ENCODE peak calls at places on chromosome X, in six cellular contexts. M is SK-N-SH, W is heart left ventricle, Z is fibroblast of lung, F is lung, U is right atrium auricular region. Y is an unnamed sample. For H3K27me3, the result is how much of the 10 kb centered on the place peaks cover.

GRCh38 chrX:124504106-124504983 is 158.0 kb downstream of the SH2D1A start:
- DNase-seq in Z (no peak), U (no peak), M (no peak), F (no peak), W (no peak), Y (no peak)

GRCh38 chrX:150366951-150367545 is 3.9 kb downstream of the MAMLD1 start:
- DNase-seq in M (no peak), Z (peak), U (no peak), F (no peak), W (no peak), Y (peak)

GRCh38 chrX:153526801-153527599 is 9.6 kb downstream of the ATP2B3 start:
- DNase-seq in M (peak), U (no peak), Z (no peak), W (no peak), F (no peak), Y (no peak)

GRCh38 chrX:115702982-115703381 is 142.0 kb downstream of the PLS3 start:
- DNase-seq in M (no peak), Z (no peak), F (no peak), W (no peak), U (no peak), Y (no peak)

GRCh38 chrX:16114640-16115039 is 8.7 kb upstream of the GRPR start:
- DNase-seq in F (no peak), U (no peak), Z (peak), M (no peak), W (no peak), Y (no peak)

GRCh38 chrX:55663584-55663983 is 40.4 kb downstream of the FOXR2 start:
- DNase-seq in Z (no peak), U (no peak), M (no peak), W (no peak), F (no peak), Y (no peak)

GRCh38 chrX:53714580-53715335 is 28.2 kb upstream of the HUWE1 start:
- DNase-seq in F (peak), Z (peak), U (no peak), M (no peak), W (no peak), Y (no peak)

GRCh38 chrX:105297041-105297440 is 76.5 kb upstream of the TEX13A start:
- DNase-seq in M (no peak), F (no peak), W (no peak), Z (no peak), U (no peak), Y (no peak)

GRCh38 chrX:55118574-55118973 is 29.8 kb downstream of the PAGE2 start:
- DNase-seq in M (no peak), U (no peak), F (no peak), Z (no peak), W (no peak), Y (no peak)

GRCh38 chrX:65668362-65669310 is 1.2 kb downstream of the MSN start:
- DNase-seq in M (peak), F (peak), Z (peak), W (peak), U (peak), Y (peak)

GRCh38 chrX:154791467-154791866 is 13.8 kb downstream of the MPP1 start:
- DNase-seq in U (no peak), W (no peak), F (no peak), M (no peak), Z (no peak), Y (no peak)

GRCh38 chrX:131763674-131764073 is 219.8 kb downstream of the OR13H1 start:
- DNase-seq in F (peak), Z (peak), W (no peak), U (peak), M (peak), Y (no peak)
- TF ChIP-seq CTCF in F (peak), Z (no peak), W (peak), U (peak), M (peak), Y (peak)

GRCh38 chrX:111035991-111036390 is 60.0 kb upstream of the PAK3 start:
- DNase-seq in M (no peak), F (no peak), U (no peak), W (no peak), Z (no peak), Y (no peak)

GRCh38 chrX:111035256-111035655 is 60.7 kb upstream of the PAK3 start:
- DNase-seq in Z (no peak), W (no peak), F (no peak), M (no peak), U (no peak), Y (no peak)

GRCh38 chrX:111039606-111040005 is 56.4 kb upstream of the PAK3 start:
- DNase-seq in W (no peak), M (no peak), U (no peak), Z (peak), F (no peak), Y (no peak)

GRCh38 chrX:111041018-111041462 is 55.0 kb upstream of the PAK3 start:
- DNase-seq in Z (peak), U (no peak), F (no peak), M (no peak), W (no peak), Y (no peak)

DNA sequence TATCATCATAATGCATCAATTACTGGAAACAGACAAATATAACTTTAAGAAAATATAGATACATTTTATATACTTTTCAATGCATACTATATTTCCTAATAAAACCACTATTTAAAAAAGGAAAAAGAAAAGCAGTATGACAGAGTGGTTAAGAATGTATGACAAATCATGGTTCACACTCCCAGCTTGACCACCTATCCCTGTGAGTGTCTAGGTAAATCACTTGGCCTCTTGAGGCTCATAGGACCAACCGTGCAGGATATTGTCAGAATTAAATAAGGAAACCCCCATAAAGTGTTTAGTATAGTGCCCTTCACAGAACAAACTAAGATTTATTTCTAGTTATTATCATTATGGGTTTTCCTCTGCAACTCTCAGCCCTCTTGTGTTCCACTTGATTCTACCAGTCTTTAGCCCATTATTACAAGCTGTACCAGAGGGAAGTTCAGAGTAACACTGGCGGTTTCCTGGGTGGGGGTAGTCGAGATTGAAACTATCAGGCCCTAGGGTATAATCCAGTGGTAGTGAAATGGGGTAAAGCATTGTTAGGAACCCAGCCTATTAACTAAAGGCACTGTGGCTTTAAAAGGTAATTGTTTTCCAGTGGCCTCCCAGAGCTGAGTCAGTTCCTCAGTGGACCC is 55.5 kb upstream of the PAK3 start:
- DNase-seq in W (no peak), M (no peak), Z (peak), F (no peak), U (no peak), Y (no peak)
- H3K27me3 ChIP-seq in W (under half), M (under half), Z (under half), F (under half), U (under half), Y (under half)

GRCh38 chrX:131063613-131064012 is 5.5 kb downstream of the ARHGAP36 start:
- DNase-seq in F (no peak), M (peak), U (no peak), W (no peak), Z (no peak), Y (no peak)
- TF ChIP-seq CTCF in F (no peak), M (peak), U (no peak), W (no peak), Z (no peak), Y (no peak)

DNA sequence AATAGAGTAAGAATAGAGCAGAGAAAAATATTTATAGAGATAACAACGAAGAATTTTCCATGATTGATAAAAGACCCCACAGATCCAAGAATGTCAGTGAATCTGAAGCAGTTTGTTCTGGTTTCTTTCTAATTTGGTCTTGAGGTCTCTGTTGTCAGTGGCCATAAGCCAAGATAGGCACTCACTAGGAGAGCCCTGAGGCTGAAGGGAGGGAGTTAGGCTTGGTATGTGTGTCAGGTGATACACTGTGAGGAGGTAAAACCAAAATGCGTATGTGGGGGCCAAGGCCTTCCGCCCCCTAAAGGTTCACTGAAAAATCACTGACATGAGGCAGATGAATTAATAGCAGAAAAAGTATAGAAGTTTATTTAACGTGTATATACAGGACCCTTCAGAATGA is 382.3 kb upstream of the HTR2C start:
- DNase-seq in Z (no peak), M (no peak), F (no peak), W (no peak), U (no peak), Y (no peak)
- H3K27me3 ChIP-seq in Z (under half), M (under half), F (under half), W (under half), U (under half), Y (under half)

GRCh38 chrX:57177070-57177469 is 39.9 kb upstream of the SPIN2A start:
- DNase-seq in W (no peak), Z (no peak), F (no peak), U (no peak), M (no peak), Y (no peak)
- TF ChIP-seq CTCF in W (no peak), Z (no peak), F (no peak), U (no peak), M (no peak), Y (no peak)

GRCh38 chrX:109350621-109351020 is 131.3 kb downstream of the GUCY2F start:
- DNase-seq in Z (no peak), F (no peak), U (no peak), W (no peak), M (no peak), Y (no peak)

GRCh38 chrX:109345866-109346265 is 136.0 kb downstream of the GUCY2F start:
- DNase-seq in Z (no peak), W (no peak), F (no peak), U (no peak), M (no peak), Y (no peak)

GRCh38 chrX:109347618-109348017 is 134.3 kb downstream of the GUCY2F start:
- DNase-seq in U (no peak), W (no peak), M (no peak), F (no peak), Z (peak), Y (no peak)

GRCh38 chrX:109352121-109352556 is 129.7 kb downstream of the GUCY2F start:
- DNase-seq in U (peak), M (no peak), W (peak), Z (no peak), F (peak), Y (peak)

GRCh38 chrX:109350051-109350450 is 131.8 kb downstream of the GUCY2F start:
- DNase-seq in W (no peak), U (no peak), F (no peak), Z (no peak), M (no peak), Y (no peak)
- H3K27me3 ChIP-seq in W (under half), U (under half), F (under half), Z (under half), M (under half), Y (under half)

GRCh38 chrX:7170903-7171302 is 22.9 kb upstream of the PUDP start:
- DNase-seq in U (no peak), W (no peak), F (peak), M (peak), Z (no peak), Y (peak)
- TF ChIP-seq CTCF in U (no peak), W (peak), F (no peak), M (peak), Z (no peak), Y (no peak)

DNA sequence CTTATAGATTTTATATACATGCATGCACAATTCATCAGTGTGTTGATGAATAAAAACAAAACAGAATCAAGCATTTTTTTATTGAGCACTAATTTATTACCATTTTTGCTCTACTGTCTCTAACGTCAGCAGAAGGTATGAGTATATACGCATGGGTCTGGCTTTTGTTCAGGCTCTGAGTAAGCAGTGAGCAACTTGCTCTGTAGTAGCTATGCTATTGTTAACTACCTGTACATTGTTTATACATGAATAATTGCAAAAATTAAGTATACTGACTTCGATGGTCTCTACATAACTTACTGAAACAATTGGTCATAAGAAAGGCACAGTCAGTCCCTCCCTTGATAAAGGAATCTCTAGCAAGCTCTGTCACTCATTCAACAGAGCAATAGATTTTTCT is 122.9 kb downstream of the RS1 start:
- DNase-seq in U (no peak), F (no peak), Z (peak), M (no peak), W (no peak), Y (no peak)
- H3K27me3 ChIP-seq in U (under half), F (under half), Z (under half), M (under half), W (under half), Y (under half)

GRCh38 chrX:11100281-11101035 is 10.7 kb upstream of the HCCS start:
- DNase-seq in Z (peak), F (no peak), U (no peak), W (peak), M (peak), Y (no peak)
- TF ChIP-seq CTCF in Z (peak), F (no peak), U (peak), W (peak), M (peak), Y (peak)

Y was measured in adrenal gland.